ENCODE peak calls at places on chromosomes 7 and 10, in nine cellular contexts. S is body of pancreas, F is neuronal stem cell, X is GM23248, H is uterus, G is H9, Z is ovary, P is dorsolateral prefrontal cortex, Y is tibial nerve. V is an unnamed sample. For H3K27me3, the result is how much of the 10 kb centered on the place peaks cover.

GRCh38 chr7:135380351-135380750 is 129.6 kb downstream of the CNOT4 start:
- DNase-seq in S (no peak), F (no peak), X (no peak), H (no peak), G (no peak), Z (no peak), P (no peak), Y (no peak), V (no peak)

GRCh38 chr7:158868754-158869410 is 12.5 kb downstream of the DYNC2I1 start:
- DNase-seq in S (no peak), F (no peak), X (no peak), H (no peak), G (no peak), Z (no peak), P (no peak), Y (no peak), V (no peak)

GRCh38 chr7:50663396-50664102 is 98.3 kb upstream of the DDC start:
- DNase-seq in S (no peak), F (no peak), X (no peak), H (no peak), G (no peak), Z (no peak), P (no peak), Y (no peak), V (no peak)

GRCh38 chr10:12391191-12391590 is 41.8 kb downstream of the CAMK1D start:
- DNase-seq in S (peak), F (no peak), X (no peak), H (no peak), G (no peak), Z (no peak), P (no peak), Y (no peak), V (no peak)

GRCh38 chr7:39300276-39300675 is 265.9 kb upstream of the YAE1 start:
- DNase-seq in S (no peak), F (no peak), X (peak), H (no peak), G (no peak), Z (no peak), P (no peak), Y (no peak), V (no peak)

GRCh38 chr7:18165176-18165575 is 137.5 kb upstream of the PRPS1L1 start:
- DNase-seq in S (no peak), F (no peak), X (no peak), H (no peak), G (no peak), Z (no peak), P (no peak), Y (no peak), V (no peak)

GRCh38 chr10:15216700-15217099 is 48.2 kb upstream of the NMT2 start:
- DNase-seq in S (no peak), F (no peak), X (no peak), H (no peak), G (no peak), Z (no peak), P (no peak), Y (no peak), V (no peak)

GRCh38 chr10:122531935-122532334 is 28.6 kb upstream of the DMBT1 start:
- DNase-seq in S (peak), F (no peak), X (no peak), H (no peak), G (no peak), Z (no peak), P (no peak), Y (no peak), V (peak)

GRCh38 chr10:109956454-109957091 is 33.3 kb upstream of the XPNPEP1 start:
- DNase-seq in S (peak), F (no peak), X (peak), H (no peak), G (peak), Z (no peak), P (no peak), Y (no peak), V (peak)

GRCh38 chr7:73717991-73718405 is 1.5 kb downstream of the STX1A start:
- DNase-seq in S (peak), F (no peak), X (peak), H (no peak), G (no peak), Z (no peak), P (no peak), Y (no peak), V (peak)

GRCh38 chr7:41824284-41824683 is 121.4 kb upstream of the INHBA start:
- DNase-seq in S (no peak), F (no peak), X (peak), H (no peak), G (no peak), Z (no peak), P (no peak), Y (no peak), V (no peak)

GRCh38 chr7:128067983-128068382 is 36.7 kb upstream of the LRRC4 start:
- DNase-seq in S (no peak), F (no peak), X (no peak), H (no peak), G (no peak), Z (no peak), P (no peak), Y (no peak), V (no peak)

GRCh38 chr7:38411404-38411803 is 138.0 kb upstream of the TARP start:
- DNase-seq in S (no peak), F (no peak), X (peak), H (no peak), G (peak), Z (no peak), P (no peak), Y (no peak), V (no peak)

GRCh38 chr7:122766593-122766992 is 63.9 kb upstream of the RNF148 start:
- DNase-seq in S (no peak), F (no peak), X (no peak), H (no peak), G (no peak), Z (no peak), P (no peak), Y (no peak), V (no peak)

GRCh38 chr7:82506702-82507101 is 63.1 kb upstream of the CACNA2D1 start:
- DNase-seq in S (no peak), F (no peak), X (peak), H (no peak), G (peak), Z (peak), P (peak), Y (no peak), V (no peak)

GRCh38 chr10:69311309-69311708 is 33.0 kb downstream of the HK1 start:
- DNase-seq in S (no peak), F (no peak), X (no peak), H (no peak), G (no peak), Z (no peak), P (no peak), Y (no peak), V (no peak)
- H3K27me3 ChIP-seq in S (under half), F (under half), X (under half), H (under half), G (under half), Z (under half), P (under half), Y (under half), V (under half)

GRCh38 chr7:2714636-2715035 is 26.6 kb downstream of the AMZ1 start:
- DNase-seq in S (no peak), F (no peak), X (no peak), H (no peak), G (no peak), Z (no peak), P (no peak), Y (no peak), V (no peak)
- H3K27me3 ChIP-seq in S (under half), F (under half), X (under half), H (under half), G (under half), Z (under half), P (under half), Y (under half), V (under half)

GRCh38 chr7:55299273-55299967 is 65.7 kb upstream of the LANCL2 start:
- DNase-seq in S (no peak), F (no peak), X (no peak), H (no peak), G (no peak), Z (no peak), P (no peak), Y (no peak), V (no peak)

DNA sequence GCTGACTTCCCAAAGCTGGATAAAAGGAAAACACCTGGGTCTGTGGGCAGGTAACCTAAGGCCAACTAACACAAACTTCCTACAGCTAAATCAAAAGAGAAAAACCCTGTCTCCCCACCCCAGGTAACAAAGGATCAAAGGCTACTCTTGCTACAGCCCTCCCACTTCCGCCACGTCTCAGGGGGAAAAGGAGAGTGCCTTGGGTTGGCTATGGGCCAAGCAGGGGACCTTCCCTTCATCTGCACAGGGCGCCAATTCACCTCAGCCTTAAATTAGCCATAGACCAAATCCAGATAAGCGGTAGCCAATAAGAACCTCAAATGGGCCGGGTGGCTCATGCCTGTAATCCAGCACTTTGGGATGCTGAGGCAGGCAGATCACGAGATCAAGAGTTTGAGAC is 69.1 kb upstream of the LANCL2 start:
- DNase-seq in S (no peak), F (no peak), X (no peak), H (no peak), G (no peak), Z (no peak), P (no peak), Y (no peak), V (no peak)
- H3K27me3 ChIP-seq in S (under half), F (under half), X (under half), H (under half), G (under half), Z (under half), P (under half), Y (under half), V (under half)

DNA sequence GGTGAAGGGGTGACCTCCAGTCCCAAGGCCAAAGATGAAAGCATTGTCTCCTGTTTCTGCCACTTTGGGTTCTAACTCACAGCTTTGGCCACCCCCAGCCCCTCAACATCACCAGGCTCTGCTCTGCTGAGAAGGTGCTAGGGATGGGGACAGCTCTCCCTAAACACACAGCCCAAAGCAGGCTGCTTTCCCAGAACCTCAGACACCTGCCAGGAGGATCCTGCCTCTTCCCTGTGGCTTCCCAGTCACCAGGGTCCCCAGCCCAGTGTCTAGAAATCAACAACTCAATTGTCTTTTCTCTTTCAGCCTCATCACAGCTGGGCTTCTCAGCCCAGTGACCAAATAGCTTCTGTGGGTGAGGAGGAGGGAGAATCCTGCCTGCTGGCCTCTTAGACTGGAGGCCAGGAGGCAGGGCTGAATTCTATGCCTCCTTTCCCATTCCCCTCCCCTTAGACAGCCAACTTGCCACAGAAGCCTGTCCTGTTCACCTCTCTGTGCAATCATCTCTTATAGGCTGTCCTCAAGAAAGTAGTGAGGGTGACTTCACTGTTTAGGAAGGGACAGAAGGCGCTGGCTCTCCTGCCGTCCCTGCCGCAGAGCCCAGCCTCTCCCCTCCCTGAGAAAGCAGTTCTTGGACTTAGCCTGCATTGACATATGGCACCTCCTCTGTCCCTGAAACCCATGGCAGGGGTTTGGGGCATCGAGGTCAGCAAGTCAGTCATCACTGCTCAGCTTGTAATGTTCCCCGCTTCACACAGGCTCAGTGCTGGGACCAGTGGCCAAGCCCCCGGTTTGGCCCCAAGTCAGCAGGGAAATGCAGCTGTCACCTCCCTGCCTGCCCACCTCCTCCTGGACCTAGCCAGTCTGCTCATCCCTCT is 3.7 kb downstream of the FGF8 start:
- DNase-seq in S (no peak), F (no peak), X (no peak), H (no peak), G (no peak), Z (no peak), P (no peak), Y (no peak), V (no peak)
- H3K27me3 ChIP-seq in S (under half), F (under half), X (under half), H (under half), G (under half), Z (under half), P (under half), Y (half or more), V (under half)